ENCODE peak calls at places on chromosomes 7 and 10, in six cellular contexts. One of them, this sample, is unnamed.

GRCh38 chr10:128297709-128298457 is 171.7 kb upstream of the MKI67 start:
- DNase-seq in hepatocyte: no peak
- DNase-seq in A549: no peak
- DNase-seq in stomach: no peak
- DNase-seq in fibroblast of lung: no peak
- DNase-seq in heart left ventricle: no peak
- DNase-seq in this sample: no peak

GRCh38 chr7:44671069-44671468 is 64.6 kb downstream of the OGDH start:
- DNase-seq in stomach: no peak
- DNase-seq in fibroblast of lung: no peak
- DNase-seq in hepatocyte: no peak
- DNase-seq in heart left ventricle: no peak
- DNase-seq in A549: no peak
- DNase-seq in this sample: no peak

GRCh38 chr7:66359656-66360211 is 154.6 kb downstream of the TPST1 start:
- DNase-seq in heart left ventricle: no peak
- DNase-seq in A549: no peak
- DNase-seq in hepatocyte: no peak
- DNase-seq in stomach: no peak
- DNase-seq in fibroblast of lung: no peak
- DNase-seq in this sample: no peak

GRCh38 chr10:2882628-2883027 is 184.7 kb upstream of the PFKP start:
- DNase-seq in heart left ventricle: no peak
- DNase-seq in A549: no peak
- DNase-seq in stomach: no peak
- DNase-seq in hepatocyte: no peak
- DNase-seq in fibroblast of lung: no peak
- DNase-seq in this sample: no peak

GRCh38 chr7:74002474-74003017 is 25.4 kb upstream of the ELN start:
- DNase-seq in hepatocyte: no peak
- DNase-seq in fibroblast of lung: peak; percentile 86
- DNase-seq in stomach: peak; percentile 63
- DNase-seq in heart left ventricle: peak; percentile 63
- DNase-seq in A549: peak; percentile 68
- DNase-seq in this sample: no peak

GRCh38 chr7:12436126-12436525 is 32.5 kb upstream of the VWDE start:
- DNase-seq in stomach: no peak
- DNase-seq in heart left ventricle: no peak
- DNase-seq in fibroblast of lung: no peak
- DNase-seq in A549: no peak
- DNase-seq in hepatocyte: no peak
- DNase-seq in this sample: no peak

GRCh38 chr10:121325490-121326231 is 272.6 kb downstream of the FGFR2 start:
- DNase-seq in hepatocyte: no peak
- DNase-seq in A549: peak; percentile 27
- DNase-seq in fibroblast of lung: peak; percentile 9
- DNase-seq in stomach: no peak
- DNase-seq in heart left ventricle: no peak
- DNase-seq in this sample: no peak

GRCh38 chr7:84274029-84274638 is 79.5 kb upstream of the SEMA3A start:
- DNase-seq in hepatocyte: no peak
- DNase-seq in fibroblast of lung: peak; percentile 22
- DNase-seq in stomach: no peak
- DNase-seq in A549: no peak
- DNase-seq in heart left ventricle: no peak
- DNase-seq in this sample: no peak

GRCh38 chr7:70384891-70385290 is 747.1 kb upstream of the GALNT17 start:
- DNase-seq in A549: no peak
- DNase-seq in heart left ventricle: no peak
- DNase-seq in stomach: no peak
- DNase-seq in hepatocyte: peak; percentile 32
- DNase-seq in fibroblast of lung: peak; percentile 94
- DNase-seq in this sample: no peak

GRCh38 chr7:99204078-99204477 is 3.8 kb downstream of the KPNA7 start:
- DNase-seq in stomach: no peak
- DNase-seq in heart left ventricle: no peak
- DNase-seq in A549: no peak
- DNase-seq in hepatocyte: no peak
- DNase-seq in fibroblast of lung: no peak
- DNase-seq in this sample: no peak

GRCh38 chr7:99197498-99197897 is 10.4 kb downstream of the KPNA7 start:
- DNase-seq in stomach: no peak
- DNase-seq in fibroblast of lung: no peak
- DNase-seq in heart left ventricle: no peak
- DNase-seq in A549: no peak
- DNase-seq in hepatocyte: no peak
- DNase-seq in this sample: no peak

GRCh38 chr7:99201027-99201426 is 6.9 kb downstream of the KPNA7 start:
- DNase-seq in heart left ventricle: no peak
- DNase-seq in hepatocyte: peak; percentile 66
- DNase-seq in stomach: no peak
- DNase-seq in A549: peak; percentile 81
- DNase-seq in fibroblast of lung: peak; percentile 92
- DNase-seq in this sample: no peak

GRCh38 chr7:99199226-99199625 is 8.7 kb downstream of the KPNA7 start:
- DNase-seq in hepatocyte: no peak
- DNase-seq in stomach: no peak
- DNase-seq in heart left ventricle: no peak
- DNase-seq in fibroblast of lung: no peak
- DNase-seq in A549: no peak
- DNase-seq in this sample: no peak

DNA sequence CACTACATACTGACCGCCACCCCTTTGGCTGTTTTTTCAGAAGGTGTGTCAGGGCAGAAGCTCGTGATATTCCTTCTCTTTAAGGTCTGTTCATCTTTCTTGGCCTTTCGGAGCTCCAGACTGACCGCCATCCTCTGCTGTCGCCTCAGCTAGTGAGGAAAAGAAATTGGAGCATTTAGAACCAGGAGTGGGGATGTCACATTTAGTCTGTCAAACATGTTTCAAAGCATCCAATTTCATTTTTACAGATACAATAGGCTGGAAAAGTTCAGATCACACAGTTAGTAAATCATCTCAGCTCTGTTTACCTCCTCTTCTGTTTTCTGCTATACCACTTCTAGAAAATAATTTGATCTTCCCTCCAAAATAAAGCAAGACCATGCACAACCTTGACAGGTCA is 4.8 kb downstream of the KPNA7 start:
- DNase-seq in fibroblast of lung: no peak
- DNase-seq in heart left ventricle: no peak
- DNase-seq in A549: no peak
- DNase-seq in hepatocyte: no peak
- DNase-seq in stomach: no peak
- DNase-seq in this sample: no peak
- H3K9me3 ChIP-seq in fibroblast of lung: no peaks in the 10 kb centered on the region
- H3K9me3 ChIP-seq in heart left ventricle: no peaks in the 10 kb centered on the region
- H3K9me3 ChIP-seq in A549: peaks cover 50% of the 10 kb centered on the region
- H3K9me3 ChIP-seq in hepatocyte: peaks cover 3% of the 10 kb centered on the region
- H3K9me3 ChIP-seq in stomach: peaks cover 26% of the 10 kb centered on the region
- H3K9me3 ChIP-seq in this sample: peaks cover 12% of the 10 kb centered on the region

GRCh38 chr7:1028775-1029636 is 15.3 kb upstream of the GPR146 start:
- DNase-seq in hepatocyte: peak; percentile 96
- DNase-seq in heart left ventricle: peak; percentile 85
- DNase-seq in A549: peak; percentile 90
- DNase-seq in stomach: peak; percentile 81
- DNase-seq in fibroblast of lung: peak; percentile 94
- DNase-seq in this sample: peak; percentile 82
- H3K4me1 ChIP-seq in hepatocyte: peaks cover 18% of the 10 kb centered on the region
- H3K4me1 ChIP-seq in heart left ventricle: peaks cover 16% of the 10 kb centered on the region
- H3K4me1 ChIP-seq in A549: peaks cover 14% of the 10 kb centered on the region
- H3K4me1 ChIP-seq in stomach: peaks cover 55% of the 10 kb centered on the region
- H3K4me1 ChIP-seq in fibroblast of lung: peaks cover 5% of the 10 kb centered on the region
- H3K4me1 ChIP-seq in this sample: no peaks in the 10 kb centered on the region

GRCh38 chr10:14820775-14821154 is 17.1 kb downstream of the CDNF start:
- DNase-seq in stomach: no peak
- DNase-seq in heart left ventricle: no peak
- DNase-seq in fibroblast of lung: no peak
- DNase-seq in A549: peak; percentile 92
- DNase-seq in hepatocyte: no peak
- DNase-seq in this sample: no peak

GRCh38 chr10:14820010-14820774 is 17.6 kb downstream of the CDNF start:
- DNase-seq in A549: peak; percentile 92
- DNase-seq in stomach: no peak
- DNase-seq in fibroblast of lung: peak; percentile 91
- DNase-seq in hepatocyte: peak; percentile 61
- DNase-seq in heart left ventricle: no peak
- DNase-seq in this sample: no peak

GRCh38 chr10:14821635-14822375 is 16.0 kb downstream of the CDNF start:
- DNase-seq in heart left ventricle: no peak
- DNase-seq in fibroblast of lung: no peak
- DNase-seq in stomach: no peak
- DNase-seq in hepatocyte: no peak
- DNase-seq in A549: no peak
- DNase-seq in this sample: no peak

GRCh38 chr10:14823966-14824365 is 13.9 kb downstream of the CDNF start:
- DNase-seq in A549: no peak
- DNase-seq in stomach: no peak
- DNase-seq in heart left ventricle: no peak
- DNase-seq in fibroblast of lung: no peak
- DNase-seq in hepatocyte: no peak
- DNase-seq in this sample: no peak

DNA sequence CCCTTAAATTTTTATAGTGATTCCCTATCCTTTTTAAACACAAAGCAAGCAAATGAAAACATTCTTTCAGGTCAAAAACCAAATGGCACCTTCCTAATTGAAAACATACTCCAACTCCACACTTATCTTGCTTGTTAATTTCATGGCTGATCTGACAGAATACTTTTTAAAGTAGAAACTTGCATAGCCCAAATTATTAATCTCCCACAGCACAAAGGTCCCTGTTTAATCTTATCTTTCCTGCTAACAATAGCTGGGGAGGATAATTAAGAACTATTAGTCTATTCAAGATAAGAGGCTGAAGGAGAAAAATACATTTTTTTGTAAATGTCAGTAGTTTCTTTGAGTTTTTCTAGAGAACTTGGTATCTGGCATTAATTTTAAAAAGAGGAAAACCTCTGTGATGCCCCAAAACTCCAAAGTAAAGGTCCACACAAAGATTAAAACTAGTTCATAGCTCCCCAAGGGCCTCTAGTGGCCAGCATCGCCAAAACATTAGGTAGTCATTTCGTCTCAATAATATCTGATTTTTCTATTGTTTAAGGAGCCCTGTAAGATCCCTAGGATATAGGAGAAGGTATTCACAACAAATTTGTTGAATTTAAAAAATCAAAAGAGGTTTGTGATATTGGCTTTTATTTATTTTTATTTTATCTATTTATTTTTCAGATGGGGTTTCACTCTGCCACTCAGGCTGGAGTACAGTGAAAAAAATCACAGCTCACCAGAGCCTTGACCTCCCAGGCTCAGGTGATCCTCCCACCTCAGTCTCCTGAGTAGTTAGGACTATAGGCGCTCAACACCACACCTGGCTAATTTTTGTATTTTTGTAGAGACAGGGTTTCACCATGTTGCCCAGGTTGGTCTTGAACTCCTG is 14.7 kb downstream of the CDNF start:
- DNase-seq in hepatocyte: peak; percentile 47
- DNase-seq in heart left ventricle: no peak
- DNase-seq in stomach: peak; percentile 31
- DNase-seq in fibroblast of lung: peak; percentile 28
- DNase-seq in A549: peak; percentile 66
- DNase-seq in this sample: peak; percentile 61
- TF ChIP-seq CTCF in hepatocyte: peak; percentile 64
- TF ChIP-seq CTCF in heart left ventricle: peak; percentile 32
- TF ChIP-seq CTCF in stomach: no peak
- TF ChIP-seq CTCF in fibroblast of lung: peak; percentile 81
- TF ChIP-seq CTCF in A549: peak; percentile 96
- TF ChIP-seq CTCF in this sample: peak; percentile 85

GRCh38 chr7:157976406-157976805 is 611.2 kb downstream of the PTPRN2 start:
- DNase-seq in hepatocyte: no peak
- DNase-seq in fibroblast of lung: no peak
- DNase-seq in heart left ventricle: no peak
- DNase-seq in stomach: no peak
- DNase-seq in A549: no peak
- DNase-seq in this sample: no peak

GRCh38 chr7:157974678-157975230 is 612.9 kb downstream of the PTPRN2 start:
- DNase-seq in heart left ventricle: no peak
- DNase-seq in A549: no peak
- DNase-seq in hepatocyte: no peak
- DNase-seq in fibroblast of lung: no peak
- DNase-seq in stomach: no peak
- DNase-seq in this sample: no peak

GRCh38 chr7:157975401-157976372 is 611.9 kb downstream of the PTPRN2 start:
- DNase-seq in fibroblast of lung: no peak
- DNase-seq in hepatocyte: no peak
- DNase-seq in A549: no peak
- DNase-seq in stomach: no peak
- DNase-seq in heart left ventricle: no peak
- DNase-seq in this sample: no peak

GRCh38 chr7:157972914-157973313 is 614.7 kb downstream of the PTPRN2 start:
- DNase-seq in heart left ventricle: no peak
- DNase-seq in stomach: no peak
- DNase-seq in fibroblast of lung: no peak
- DNase-seq in A549: no peak
- DNase-seq in hepatocyte: no peak
- DNase-seq in this sample: no peak

DNA sequence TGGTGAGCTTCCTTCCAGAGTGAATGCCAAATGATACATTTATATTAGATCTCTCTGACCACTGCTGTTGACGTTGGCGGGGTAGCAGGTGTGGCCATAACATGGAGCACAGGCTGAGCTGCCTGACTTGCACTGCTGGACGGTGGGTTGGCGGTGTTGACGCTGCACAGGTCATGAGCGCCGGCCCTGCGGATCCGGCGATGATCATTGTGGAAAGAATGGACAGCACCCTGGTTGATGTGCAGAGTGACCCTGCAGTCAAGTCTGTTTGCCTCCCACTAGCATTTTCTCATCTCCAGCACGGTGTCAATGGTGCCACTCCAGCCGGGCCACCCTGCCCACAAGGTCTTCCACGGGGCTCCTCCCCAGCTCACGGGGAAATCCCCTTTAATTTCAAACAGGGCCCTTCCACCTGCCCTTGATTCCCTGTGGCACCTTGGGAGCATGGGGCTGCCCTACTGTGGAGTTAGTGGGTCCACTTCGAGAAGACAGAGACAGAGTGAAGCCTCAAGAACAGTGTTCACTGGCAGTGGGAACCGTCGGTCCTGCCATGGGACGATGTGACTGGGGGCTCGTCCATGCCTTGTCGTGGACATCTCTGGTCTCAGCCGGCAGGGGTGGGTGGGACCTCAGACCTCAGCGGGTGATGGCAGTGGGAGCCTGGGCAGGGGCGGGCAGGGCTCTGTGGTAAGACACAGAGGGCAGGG is 613.5 kb downstream of the PTPRN2 start:
- DNase-seq in A549: no peak
- DNase-seq in fibroblast of lung: no peak
- DNase-seq in heart left ventricle: no peak
- DNase-seq in stomach: no peak
- DNase-seq in hepatocyte: no peak
- DNase-seq in this sample: no peak
- H3K9me3 ChIP-seq in A549: no peaks in the 10 kb centered on the region
- H3K9me3 ChIP-seq in fibroblast of lung: no peaks in the 10 kb centered on the region
- H3K9me3 ChIP-seq in heart left ventricle: no peaks in the 10 kb centered on the region
- H3K9me3 ChIP-seq in stomach: peaks cover 26% of the 10 kb centered on the region
- H3K9me3 ChIP-seq in hepatocyte: no peaks in the 10 kb centered on the region
- H3K9me3 ChIP-seq in this sample: peaks cover 76% of the 10 kb centered on the region

This sample was measured in endodermal cell.